ENCODE peak calls at places on chromosome 14, in eight cellular contexts. A, B, J, O, U, I, G and E are unnamed samples.

GRCh38 chr14:30196861-30197260 is 269.2 kb upstream of the PRKD1 start:
- DNase-seq in A (no peak), U (no peak), G (no peak), I (no peak), J (no peak), B (no peak), O (no peak), E (no peak)

GRCh38 chr14:35400707-35401421 is 3.7 kb downstream of the NFKBIA start:
- DNase-seq in B (peak), I (no peak), O (peak), J (peak), G (no peak), U (no peak), A (no peak), E (no peak)

GRCh38 chr14:71497645-71498086 is 434.6 kb upstream of the RGS6 start:
- DNase-seq in O (peak), G (no peak), A (peak), I (peak), B (no peak), U (peak), J (no peak), E (no peak)

GRCh38 chr14:97840159-97840558 is 1043.0 kb downstream of the VRK1 start:
- DNase-seq in B (no peak), G (no peak), I (no peak), A (no peak), J (no peak), O (no peak), U (no peak), E (no peak)

GRCh38 chr14:100103261-100104005 is 38.2 kb downstream of the EVL start:
- DNase-seq in B (no peak), I (no peak), O (no peak), J (no peak), U (peak), G (no peak), A (no peak), E (no peak)

GRCh38 chr14:72615511-72616121 is 278.3 kb downstream of the DPF3 start:
- DNase-seq in O (peak), A (no peak), B (no peak), J (no peak), U (peak), I (no peak), G (no peak), E (no peak)

GRCh38 chr14:29220077-29220476 is 453.5 kb downstream of the FOXG1 start:
- DNase-seq in B (no peak), U (no peak), I (no peak), G (no peak), A (no peak), O (no peak), J (no peak), E (no peak)

GRCh38 chr14:47439953-47440352 is 235.5 kb downstream of the MDGA2 start:
- DNase-seq in B (no peak), A (no peak), U (no peak), O (no peak), J (no peak), I (no peak), G (no peak), E (no peak)

GRCh38 chr14:103763730-103764488 is 48.3 kb downstream of the ZFYVE21 start:
- DNase-seq in U (no peak), G (no peak), A (peak), O (no peak), B (no peak), I (no peak), J (no peak), E (peak)

GRCh38 chr14:69087061-69087461 is 65.9 kb downstream of the DCAF5 start:
- DNase-seq in A (no peak), U (peak), B (no peak), O (peak), I (no peak), G (peak), J (no peak), E (no peak)

GRCh38 chr14:100658514-100658886 is 68.2 kb upstream of the DLK1 start:
- DNase-seq in U (no peak), B (peak), G (no peak), J (peak), A (no peak), O (no peak), I (no peak), E (peak)

GRCh38 chr14:34056081-34056480 is 105.2 kb upstream of the EGLN3 start:
- DNase-seq in G (no peak), I (no peak), B (no peak), A (no peak), O (no peak), J (no peak), U (no peak), E (no peak)

GRCh38 chr14:29037428-29037827 is 270.8 kb downstream of the FOXG1 start:
- DNase-seq in J (no peak), A (no peak), O (no peak), B (no peak), G (no peak), I (no peak), U (peak), E (no peak)

GRCh38 chr14:22896351-22896750 is 13.3 kb downstream of the REM2 start:
- DNase-seq in O (no peak), A (no peak), J (no peak), U (no peak), G (no peak), I (no peak), B (no peak), E (no peak)

GRCh38 chr14:71206766-71207371 is 299.6 kb downstream of the PCNX1 start:
- DNase-seq in I (no peak), J (no peak), O (peak), U (peak), B (no peak), A (no peak), G (peak), E (no peak)

GRCh38 chr14:68784995-68785816 is 7.7 kb downstream of the ZFP36L1 start:
- DNase-seq in J (peak), B (no peak), U (peak), O (peak), I (no peak), G (peak), A (no peak), E (no peak)

GRCh38 chr14:89351958-89352404 is 65.1 kb downstream of the FOXN3 start:
- DNase-seq in G (no peak), I (no peak), A (no peak), J (no peak), O (no peak), U (no peak), B (peak), E (no peak)

GRCh38 chr14:102893452-102893851 is 29.0 kb upstream of the AMN start:
- DNase-seq in G (no peak), I (no peak), A (peak), B (no peak), U (peak), O (no peak), J (peak), E (no peak)

GRCh38 chr14:69818760-69819191 is 21.7 kb upstream of the SLC10A1 start:
- DNase-seq in A (peak), I (peak), B (peak), J (peak), G (peak), O (peak), U (peak), E (peak)

GRCh38 chr14:57865450-57866198 is at the start of gene SLC35F4:
- DNase-seq in J (peak), I (no peak), A (no peak), O (peak), U (no peak), G (no peak), B (no peak), E (no peak)

GRCh38 chr14:76456200-76456599 is 80.3 kb downstream of the ESRRB start:
- DNase-seq in I (peak), A (peak), G (no peak), U (peak), O (peak), J (peak), B (peak), E (peak)

GRCh38 chr14:24430682-24431568 is 1.2 kb downstream of the KHNYN start:
- DNase-seq in O (peak), J (peak), U (peak), A (no peak), I (peak), B (no peak), G (no peak), E (peak)

GRCh38 chr14:92897922-92898599 is 24.9 kb upstream of the CHGA start:
- DNase-seq in J (no peak), I (no peak), U (no peak), O (no peak), G (no peak), A (no peak), B (no peak), E (no peak)

GRCh38 chr14:56491299-56492285 is 88.0 kb upstream of the TMEM260 start:
- DNase-seq in G (peak), I (peak), U (peak), A (peak), O (peak), B (peak), J (peak), E (peak)

GRCh38 chr14:24892730-24893059 is 157.3 kb downstream of the STXBP6 start:
- DNase-seq in B (peak), G (no peak), A (no peak), U (no peak), I (no peak), O (no peak), J (no peak), E (no peak)

GRCh38 chr14:64196668-64197411 is 97.3 kb downstream of the ESR2 start:
- DNase-seq in J (peak), O (no peak), B (no peak), I (no peak), A (no peak), G (no peak), U (peak), E (peak)

GRCh38 chr14:103943673-103944072 is 1.3 kb upstream of the RD3L start:
- DNase-seq in B (no peak), J (no peak), O (no peak), A (no peak), G (no peak), U (peak), I (no peak), E (no peak)

GRCh38 chr14:66045572-66046021 is 440.6 kb upstream of the CCDC196 start:
- DNase-seq in I (no peak), A (no peak), U (no peak), B (no peak), J (peak), O (no peak), G (no peak), E (no peak)
- H2AFZ ChIP-seq in I (peak), A (no peak), U (no peak), B (no peak), J (no peak), O (no peak), G (no peak), E (peak)

DNA sequence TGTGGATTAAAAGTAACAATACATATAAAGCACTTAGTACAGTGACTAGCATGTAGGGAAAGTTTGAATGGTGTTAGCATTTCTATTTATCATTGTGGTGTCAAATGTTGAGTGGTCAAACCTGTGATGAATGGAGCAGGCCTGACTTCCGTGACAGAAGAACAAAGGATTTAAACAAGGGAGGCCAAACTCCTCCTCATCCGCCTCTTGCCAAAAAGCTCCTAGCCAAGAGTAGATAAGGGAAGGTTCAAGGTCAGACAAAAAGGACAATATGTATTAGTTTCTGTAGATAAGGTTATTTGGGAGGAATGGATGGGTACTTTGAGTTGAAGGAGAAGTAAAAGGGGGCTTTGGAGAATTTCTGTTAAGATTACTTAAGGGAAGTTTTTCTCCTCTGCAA is 6.5 kb downstream of the RNASE7 start:
- DNase-seq in A (no peak), O (no peak), J (no peak), I (no peak), U (no peak), G (no peak), B (peak), E (no peak)
- H3K27ac ChIP-seq in A (no peak), O (no peak), J (no peak), I (no peak), U (no peak), G (no peak), B (peak), E (no peak)

DNA sequence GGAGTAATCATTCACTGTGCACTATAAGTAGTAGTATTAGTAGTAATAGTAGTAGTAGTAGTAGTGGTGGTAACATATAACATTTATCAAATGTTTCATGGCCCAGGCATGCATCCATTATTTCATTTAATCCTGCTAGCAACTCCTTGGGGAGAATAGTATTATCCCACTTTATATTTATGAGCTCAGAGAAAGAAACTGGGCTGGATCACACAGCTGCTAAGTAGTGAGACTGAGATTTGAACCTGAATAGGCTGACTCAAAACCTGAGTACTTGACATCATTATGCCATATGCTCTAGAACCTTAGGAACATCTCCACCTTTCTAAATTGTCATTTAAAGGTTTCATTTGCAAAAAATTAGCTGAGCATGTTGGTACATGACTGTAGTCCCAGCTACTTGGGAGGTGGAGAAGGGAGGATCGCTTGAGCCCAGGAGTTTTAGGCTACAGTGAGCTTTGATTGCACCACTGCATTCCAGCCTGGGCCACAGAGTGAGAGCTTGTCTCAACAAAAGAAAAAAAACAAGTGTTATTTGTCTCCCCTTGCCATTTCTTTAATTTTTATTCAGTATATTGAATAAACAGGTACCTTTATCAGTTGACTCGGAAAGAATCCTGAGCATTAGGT is 11.4 kb upstream of the NID2 start:
- DNase-seq in A (no peak), B (no peak), I (no peak), J (no peak), O (peak), G (peak), U (peak), E (no peak)
- H3K4me2 ChIP-seq in A (no peak), B (no peak), I (no peak), J (no peak), O (peak), G (peak), U (peak), E (no peak)

GRCh38 chr14:39289523-39289922 is 55.8 kb downstream of the MIA2 start:
- DNase-seq in G (no peak), J (no peak), U (no peak), I (no peak), B (no peak), A (no peak), O (no peak), E (no peak)
- H2AFZ ChIP-seq in G (no peak), J (no peak), U (no peak), I (no peak), B (no peak), A (no peak), O (no peak), E (no peak)

GRCh38 chr14:77761205-77761931 is 412 bp upstream of the SNW1 start:
- DNase-seq in B (peak), U (peak), I (peak), G (peak), A (peak), O (no peak), J (peak), E (peak)
- H3K27ac ChIP-seq in B (peak), U (peak), I (peak), G (no peak), A (peak), O (peak), J (peak), E (no peak)

GRCh38 chr14:105117710-105118385 is 50.7 kb downstream of the JAG2 start:
- DNase-seq in J (no peak), A (no peak), I (no peak), U (no peak), G (no peak), O (no peak), B (no peak), E (no peak)

GRCh38 chr14:105119410-105120025 is 49.1 kb downstream of the JAG2 start:
- DNase-seq in A (no peak), B (no peak), I (no peak), G (no peak), U (no peak), O (no peak), J (no peak), E (no peak)

GRCh38 chr14:105118646-105119409 is 49.7 kb downstream of the JAG2 start:
- DNase-seq in J (peak), O (peak), U (no peak), G (peak), I (no peak), A (no peak), B (no peak), E (no peak)

GRCh38 chr14:105117257-105117646 is 51.3 kb downstream of the JAG2 start:
- DNase-seq in B (no peak), U (no peak), J (no peak), I (no peak), O (no peak), G (no peak), A (no peak), E (no peak)

DNA sequence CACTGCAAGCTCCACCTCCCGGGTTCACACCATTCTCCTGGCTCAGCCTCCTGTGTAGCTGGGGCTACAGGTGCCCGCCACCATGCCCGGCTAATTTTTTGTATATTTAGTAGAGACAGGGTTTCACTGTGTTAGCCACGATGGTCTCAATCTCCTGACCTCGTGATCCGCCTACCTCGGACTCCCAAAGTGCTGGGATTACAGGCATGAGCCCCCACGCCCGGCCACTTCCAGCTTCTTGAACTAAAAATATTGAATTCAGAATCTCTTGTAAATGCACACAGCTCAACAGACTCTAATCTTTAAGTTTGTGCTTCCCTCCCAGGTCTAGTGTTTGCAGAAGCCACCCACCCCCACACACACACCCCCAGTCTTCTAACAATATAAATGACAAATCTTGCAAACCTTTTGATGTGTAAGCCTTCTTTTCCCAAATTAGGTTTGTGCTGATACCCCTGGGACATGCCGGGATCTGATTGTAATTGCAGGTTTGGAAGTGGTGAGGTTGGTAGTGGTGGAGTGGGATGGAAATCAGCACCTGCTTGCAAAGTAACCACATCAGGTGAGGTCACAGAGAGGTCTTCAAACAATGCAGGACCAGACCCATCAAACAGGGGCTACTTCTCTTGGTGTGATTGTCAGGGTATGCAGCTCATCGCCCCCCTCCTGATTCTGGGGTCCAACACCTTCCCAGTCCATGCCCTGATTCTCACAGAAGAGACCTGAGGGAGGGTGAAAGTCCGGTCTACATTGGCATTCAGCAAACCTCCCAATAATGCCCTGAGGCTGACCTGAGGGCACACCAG is 51.4 kb upstream of the GPR132 start:
- DNase-seq in A (no peak), O (no peak), U (no peak), G (no peak), I (no peak), J (no peak), B (no peak), E (no peak)
- H3K4me2 ChIP-seq in A (no peak), O (no peak), U (no peak), G (no peak), I (no peak), J (no peak), B (no peak), E (no peak)

GRCh38 chr14:61219256-61219655 is 61.9 kb downstream of the TMEM30B start:
- DNase-seq in A (no peak), O (peak), U (peak), J (no peak), G (no peak), B (no peak), I (no peak), E (no peak)

GRCh38 chr14:61223552-61223951 is 57.6 kb downstream of the TMEM30B start:
- DNase-seq in I (no peak), G (no peak), B (no peak), O (no peak), A (no peak), J (no peak), U (no peak), E (no peak)

GRCh38 chr14:61219673-61220072 is 61.5 kb downstream of the TMEM30B start:
- DNase-seq in O (peak), B (no peak), J (no peak), G (no peak), U (peak), I (no peak), A (no peak), E (no peak)

GRCh38 chr14:61222388-61222787 is 58.8 kb downstream of the TMEM30B start:
- DNase-seq in B (no peak), O (no peak), J (no peak), U (no peak), A (no peak), I (no peak), G (no peak), E (peak)

DNA sequence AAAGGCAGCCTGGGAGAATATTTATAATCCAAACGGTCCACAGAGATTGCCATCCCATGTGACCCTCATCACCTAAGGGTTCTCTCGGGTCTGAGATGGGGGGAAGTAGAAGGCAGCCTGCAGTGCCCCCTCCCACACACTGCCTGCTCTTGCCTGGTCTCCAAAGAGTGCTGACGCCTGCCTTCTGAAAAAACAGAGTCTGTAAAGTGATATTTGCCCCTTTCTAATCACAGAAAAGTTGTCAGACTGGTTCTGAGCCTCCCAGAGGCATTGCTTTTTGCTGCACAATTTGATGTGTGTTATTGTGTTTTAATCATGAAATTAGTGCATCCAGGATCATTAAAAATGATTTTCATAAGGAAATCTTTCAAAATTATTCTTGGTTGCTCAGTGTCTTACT is 59.2 kb downstream of the TMEM30B start:
- DNase-seq in U (no peak), B (no peak), G (peak), O (no peak), J (no peak), I (no peak), A (no peak), E (no peak)
- H2AFZ ChIP-seq in U (no peak), B (no peak), G (no peak), O (no peak), J (no peak), I (no peak), A (no peak), E (peak)